ENCODE peak calls at places on chromosomes 5 and 9, in five cellular contexts. K, O, V, X and S are unnamed samples.
A peak's percentile ranks its signal among the peaks of the same experiment; 100 is the strongest.

GRCh38 chr5:148641735-148642134 is 12.6 kb downstream of the HTR4 start:
- DNase-seq in K (no peak), O (no peak), V (no peak), X (no peak), S (no peak)

GRCh38 chr9:32378993-32379729 is 5.3 kb upstream of the ACO1 start:
- DNase-seq in K (peak; percentile 22), O (peak; percentile 85), V (peak; percentile 22), X (no peak), S (peak; percentile 77)

GRCh38 chr5:177421046-177421798 is 5.3 kb upstream of the GRK6 start:
- DNase-seq in K (no peak), O (peak; percentile 51), V (no peak), X (no peak), S (no peak)

GRCh38 chr5:122775713-122776084 is 819 bp downstream of the SNX2 start:
- DNase-seq in K (no peak), O (no peak), V (no peak), X (no peak), S (no peak)

GRCh38 chr5:45038366-45038987 is 229.7 kb downstream of the MRPS30 start:
- DNase-seq in K (no peak), O (peak; percentile 48), V (no peak), X (no peak), S (peak; percentile 10)

GRCh38 chr9:38226491-38226951 is 157.5 kb upstream of the SHB start:
- DNase-seq in K (no peak), O (peak; percentile 5), V (no peak), X (no peak), S (no peak)

GRCh38 chr5:173611706-173612105 is 4.7 kb downstream of the BOD1 start:
- DNase-seq in K (no peak), O (no peak), V (no peak), X (no peak), S (no peak)

GRCh38 chr5:53298841-53299240 is 181.6 kb upstream of the FST start:
- DNase-seq in K (no peak), O (no peak), V (no peak), X (no peak), S (no peak)

GRCh38 chr5:121399879-121400278 is 451.8 kb upstream of the FTMT start:
- DNase-seq in K (no peak), O (no peak), V (no peak), X (no peak), S (no peak)

GRCh38 chr5:55062039-55062779 is 38.2 kb downstream of the GZMK start:
- DNase-seq in K (no peak), O (no peak), V (peak; percentile 30), X (no peak), S (no peak)

GRCh38 chr5:96114736-96115466 is 153.2 kb upstream of the ELL2 start:
- DNase-seq in K (no peak), O (peak; percentile 61), V (no peak), X (no peak), S (no peak)

GRCh38 chr9:135392511-135392910 is 87.1 kb upstream of the PPP1R26 start:
- DNase-seq in K (no peak), O (no peak), V (no peak), X (no peak), S (no peak)

GRCh38 chr9:94606641-94607339 is 13.2 kb upstream of the FBP2 start:
- DNase-seq in K (no peak), O (no peak), V (peak; percentile 63), X (no peak), S (no peak)

GRCh38 chr9:121929893-121930875 is 162.9 kb downstream of the TTLL11 start:
- DNase-seq in K (no peak), O (no peak), V (no peak), X (no peak), S (no peak)

GRCh38 chr5:115601709-115602584 is at the start of gene TICAM2:
- DNase-seq in K (peak; percentile 76), O (peak; percentile 84), V (peak; percentile 68), X (peak; percentile 31), S (no peak)
- H3K4me3 ChIP-seq in K (peak within 1 kb of the TSS; percentile 70), O (peak within 1 kb of the TSS; percentile 88), V (peak within 1 kb of the TSS; percentile 99), X (peak within 1 kb of the TSS; percentile 81), S (peak within 1 kb of the TSS; percentile 29)

GRCh38 chr5:77449981-77450380 is 42.1 kb downstream of the WDR41 start:
- DNase-seq in K (no peak), O (peak; percentile 59), V (no peak), X (no peak), S (no peak)
- H3K4me1 ChIP-seq in K (peaks cover 8% of the 10 kb centered on the region), O (peaks cover 11% of the 10 kb centered on the region), V (no peaks in the 10 kb centered on the region), X (no peaks in the 10 kb centered on the region), S (no peaks in the 10 kb centered on the region)

GRCh38 chr9:137476856-137477255 is 17.7 kb upstream of the NSMF start:
- DNase-seq in K (no peak), O (no peak), V (no peak), X (no peak), S (no peak)
- H3K9me3 ChIP-seq in K (peaks cover 10% of the 10 kb centered on the region), O (no peaks in the 10 kb centered on the region), V (peaks cover 9% of the 10 kb centered on the region), X (no peaks in the 10 kb centered on the region), S (peaks cover 9% of the 10 kb centered on the region)

GRCh38 chr9:71920456-71921189 is 9.2 kb downstream of the C9orf85 start:
- DNase-seq in K (no peak), O (no peak), V (no peak), X (no peak), S (peak; percentile 11)
- H3K4me3 ChIP-seq in K (no peak overlapping the region), O (no peak overlapping the region), V (no peak overlapping the region), X (no peak overlapping the region), S (no peak overlapping the region)

GRCh38 chr5:72152506-72152905 is 45.2 kb downstream of the MAP1B start:
- DNase-seq in K (no peak), O (peak; percentile 57), V (no peak), X (no peak), S (no peak)

GRCh38 chr5:72153551-72153950 is 46.3 kb downstream of the MAP1B start:
- DNase-seq in K (no peak), O (no peak), V (no peak), X (no peak), S (peak; percentile 94)

GRCh38 chr5:72151646-72152045 is 44.4 kb downstream of the MAP1B start:
- DNase-seq in K (no peak), O (no peak), V (no peak), X (no peak), S (no peak)

GRCh38 chr5:72149742-72150141 is 42.5 kb downstream of the MAP1B start:
- DNase-seq in K (no peak), O (no peak), V (no peak), X (no peak), S (no peak)

GRCh38 chr5:72151169-72151568 is 43.9 kb downstream of the MAP1B start:
- DNase-seq in K (no peak), O (no peak), V (no peak), X (no peak), S (no peak)
- H3K4me1 ChIP-seq in K (peaks cover 50% of the 10 kb centered on the region), O (peaks cover 52% of the 10 kb centered on the region), V (no peaks in the 10 kb centered on the region), X (no peaks in the 10 kb centered on the region), S (peaks cover 62% of the 10 kb centered on the region)

GRCh38 chr9:117917873-117918272 is 213.7 kb downstream of the TLR4 start:
- DNase-seq in K (no peak), O (no peak), V (no peak), X (no peak), S (no peak)

GRCh38 chr9:117919594-117919993 is 215.4 kb downstream of the TLR4 start:
- DNase-seq in K (no peak), O (no peak), V (no peak), X (no peak), S (no peak)

GRCh38 chr9:117916291-117916690 is 212.1 kb downstream of the TLR4 start:
- DNase-seq in K (no peak), O (no peak), V (no peak), X (no peak), S (no peak)
- H3K9me3 ChIP-seq in K (no peaks in the 10 kb centered on the region), O (peaks cover 3% of the 10 kb centered on the region), V (no peaks in the 10 kb centered on the region), X (no peaks in the 10 kb centered on the region), S (no peaks in the 10 kb centered on the region)

GRCh38 chr9:68978054-68978453 is 35.9 kb downstream of the PRKACG start:
- DNase-seq in K (no peak), O (no peak), V (no peak), X (no peak), S (no peak)
- H3K4me3 ChIP-seq in K (no peak overlapping the region), O (no peak overlapping the region), V (no peak overlapping the region), X (no peak overlapping the region), S (no peak overlapping the region)